ENCODE peak calls at places on chromosomes 1 and 21, in nine cellular contexts. S is COR-L47, D is cardiac fibroblast, G is HepG2, X is nucleus accumbens, L is OCI-LY7, Q is germinal center, R is HAP-1, W is heart left ventricle. K is an unnamed sample.

GRCh38 chr1:182217967-182218366 is 156.5 kb upstream of the ZNF648 start:
- DNase-seq in S (no peak), D (no peak), G (no peak), X (no peak), L (no peak), Q (no peak), R (no peak), W (no peak), K (no peak)

GRCh38 chr1:234222561-234223280 is 150.5 kb upstream of the COA6 start:
- DNase-seq in S (no peak), D (no peak), G (no peak), X (no peak), L (no peak), Q (no peak), R (no peak), W (no peak), K (no peak)

GRCh38 chr1:29230553-29231378 is at the start of gene MECR:
- DNase-seq in S (peak; percentile 89), D (peak; percentile 94), G (peak; percentile 83), X (peak; percentile 84), L (peak; percentile 94), Q (peak; percentile 97), R (peak; percentile 83), W (peak; percentile 92), K (peak; percentile 76)

GRCh38 chr1:202310071-202310725 is 31.5 kb downstream of the UBE2T start:
- DNase-seq in S (no peak), D (no peak), G (no peak), X (no peak), L (no peak), Q (no peak), R (no peak), W (no peak), K (no peak)

GRCh38 chr1:156638189-156638588 is 3.7 kb upstream of the BCAN start:
- DNase-seq in S (no peak), D (no peak), G (no peak), X (peak; percentile 48), L (no peak), Q (no peak), R (no peak), W (no peak), K (no peak)

GRCh38 chr1:28099050-28099769 is 10.8 kb upstream of the EYA3 start:
- DNase-seq in S (no peak), D (no peak), G (no peak), X (no peak), L (no peak), Q (no peak), R (no peak), W (peak; percentile 41), K (no peak)

GRCh38 chr21:44582980-44583799 is 2.8 kb upstream of the KRTAP10-5 start:
- DNase-seq in S (peak; percentile 77), D (peak; percentile 5), G (no peak), X (no peak), L (no peak), Q (no peak), R (no peak), W (no peak), K (no peak)

GRCh38 chr1:30314591-30314990 is 408.8 kb downstream of the MATN1 start:
- DNase-seq in S (no peak), D (no peak), G (no peak), X (no peak), L (no peak), Q (no peak), R (no peak), W (no peak), K (no peak)

GRCh38 chr1:180278791-180279432 is 48.8 kb downstream of the LHX4 start:
- DNase-seq in S (no peak), D (no peak), G (no peak), X (no peak), L (no peak), Q (no peak), R (no peak), W (no peak), K (no peak)

GRCh38 chr1:27668808-27669723 is 2.9 kb downstream of the IFI6 start:
- DNase-seq in S (peak; percentile 46), D (peak; percentile 69), G (no peak), X (peak; percentile 28), L (peak; percentile 66), Q (peak; percentile 80), R (peak; percentile 54), W (peak; percentile 66), K (no peak)

GRCh38 chr1:23129846-23130245 is 38.8 kb downstream of the LUZP1 start:
- DNase-seq in S (no peak), D (no peak), G (no peak), X (no peak), L (no peak), Q (no peak), R (no peak), W (no peak), K (no peak)

GRCh38 chr1:80495806-80496205 is 1304.9 kb upstream of the ADGRL2 start:
- DNase-seq in S (no peak), D (no peak), G (no peak), X (no peak), L (no peak), Q (no peak), R (no peak), W (no peak), K (no peak)

GRCh38 chr1:70436617-70437236 is 25.7 kb downstream of the CTH start:
- DNase-seq in S (no peak), D (peak; percentile 33), G (no peak), X (no peak), L (no peak), Q (no peak), R (no peak), W (no peak), K (no peak)

GRCh38 chr1:212234431-212235298 is 50.5 kb upstream of the PPP2R5A start:
- DNase-seq in S (no peak), D (peak; percentile 95), G (peak; percentile 32), X (no peak), L (no peak), Q (no peak), R (no peak), W (peak; percentile 69), K (peak; percentile 87)

GRCh38 chr1:75487399-75487798 is 123.5 kb downstream of the SLC44A5 start:
- DNase-seq in S (no peak), D (no peak), G (no peak), X (no peak), L (no peak), Q (no peak), R (no peak), W (no peak), K (no peak)

GRCh38 chr1:54968581-54968980 is 11.8 kb upstream of the TMEM61 start:
- DNase-seq in S (peak; percentile 53), D (no peak), G (no peak), X (no peak), L (no peak), Q (no peak), R (no peak), W (no peak), K (no peak)

GRCh38 chr1:159941867-159942560 is 3.4 kb downstream of the IGSF9 start:
- DNase-seq in S (peak; percentile 94), D (no peak), G (no peak), X (no peak), L (no peak), Q (no peak), R (no peak), W (no peak), K (no peak)

GRCh38 chr1:228833911-228834631 is 98.8 kb downstream of the RHOU start:
- DNase-seq in S (no peak), D (no peak), G (no peak), X (no peak), L (no peak), Q (no peak), R (no peak), W (no peak), K (no peak)

GRCh38 chr1:182761396-182762395 is 27.9 kb upstream of the NPL start:
- DNase-seq in S (no peak), D (no peak), G (no peak), X (no peak), L (no peak), Q (no peak), R (peak; percentile 4), W (no peak), K (no peak)

GRCh38 chr1:87197156-87197555 is 131.5 kb upstream of the LMO4 start:
- DNase-seq in S (no peak), D (peak; percentile 38), G (no peak), X (no peak), L (no peak), Q (no peak), R (no peak), W (no peak), K (no peak)

GRCh38 chr1:200740291-200741212 is 1.9 kb downstream of the CAMSAP2 start:
- DNase-seq in S (no peak), D (peak; percentile 28), G (no peak), X (no peak), L (peak; percentile 14), Q (no peak), R (no peak), W (no peak), K (no peak)

GRCh38 chr1:77828098-77828497 is 48.6 kb downstream of the MIGA1 start:
- DNase-seq in S (no peak), D (no peak), G (no peak), X (no peak), L (no peak), Q (no peak), R (no peak), W (no peak), K (no peak)

GRCh38 chr1:215106067-215106466 is 23.5 kb downstream of the KCNK2 start:
- DNase-seq in S (no peak), D (no peak), G (no peak), X (no peak), L (no peak), Q (no peak), R (no peak), W (no peak), K (no peak)

GRCh38 chr1:248187363-248187762 is 9.7 kb upstream of the OR2M3 start:
- DNase-seq in S (no peak), D (no peak), G (no peak), X (no peak), L (no peak), Q (no peak), R (no peak), W (no peak), K (no peak)

GRCh38 chr21:27769763-27770162 is 802.9 kb upstream of the ADAMTS5 start:
- DNase-seq in S (no peak), D (peak; percentile 44), G (no peak), X (no peak), L (no peak), Q (no peak), R (no peak), W (no peak), K (no peak)

GRCh38 chr21:39518055-39518844 is 66.5 kb downstream of the SH3BGR start:
- DNase-seq in S (peak; percentile 87), D (peak; percentile 57), G (peak; percentile 60), X (no peak), L (peak; percentile 82), Q (peak; percentile 83), R (peak; percentile 59), W (no peak), K (peak; percentile 14)

GRCh38 chr1:35345439-35345981 is 77.0 kb downstream of the ZMYM4 start:
- DNase-seq in S (no peak), D (peak; percentile 12), G (peak; percentile 75), X (no peak), L (no peak), Q (no peak), R (no peak), W (no peak), K (no peak)

GRCh38 chr1:15584489-15585363 is at the start of gene AGMAT:
- DNase-seq in S (no peak), D (peak; percentile 31), G (peak; percentile 91), X (no peak), L (peak; percentile 41), Q (peak; percentile 74), R (no peak), W (no peak), K (no peak)

GRCh38 chr1:36771678-36772284 is 262.5 kb downstream of the GRIK3 start:
- DNase-seq in S (peak; percentile 94), D (no peak), G (no peak), X (no peak), L (no peak), Q (no peak), R (no peak), W (no peak), K (no peak)

GRCh38 chr1:79386730-79387129 is 380.2 kb upstream of the ADGRL4 start:
- DNase-seq in S (no peak), D (no peak), G (no peak), X (no peak), L (no peak), Q (no peak), R (no peak), W (no peak), K (no peak)

GRCh38 chr1:212467843-212468482 is 35.2 kb downstream of the NENF start:
- DNase-seq in S (no peak), D (no peak), G (no peak), X (no peak), L (no peak), Q (no peak), R (no peak), W (no peak), K (no peak)